ENCODE peak calls at places on chromosomes 1 and 21, in five cellular contexts. One of them, this sample, is unnamed.

GRCh38 chr1:206067486-206068302 is 14.7 kb downstream of the RHEX start:
- DNase-seq in GM12865: peak
- DNase-seq in esophagus squamous epithelium: no peak
- DNase-seq in psoas muscle: no peak
- DNase-seq in fibroblast of the aortic adventitia: no peak
- DNase-seq in this sample: no peak

GRCh38 chr1:30253807-30254440 is 469.5 kb downstream of the MATN1 start:
- DNase-seq in GM12865: no peak
- DNase-seq in esophagus squamous epithelium: no peak
- DNase-seq in psoas muscle: no peak
- DNase-seq in fibroblast of the aortic adventitia: no peak
- DNase-seq in this sample: no peak

GRCh38 chr21:36615274-36615964 is 83.5 kb upstream of the SIM2 start:
- DNase-seq in GM12865: no peak
- DNase-seq in esophagus squamous epithelium: no peak
- DNase-seq in psoas muscle: no peak
- DNase-seq in fibroblast of the aortic adventitia: no peak
- DNase-seq in this sample: peak

GRCh38 chr1:6483010-6483760 is 8.3 kb downstream of the PLEKHG5 start:
- DNase-seq in GM12865: no peak
- DNase-seq in esophagus squamous epithelium: no peak
- DNase-seq in psoas muscle: no peak
- DNase-seq in fibroblast of the aortic adventitia: no peak
- DNase-seq in this sample: no peak

GRCh38 chr1:223136086-223136485 is 7.0 kb downstream of the TLR5 start:
- DNase-seq in GM12865: no peak
- DNase-seq in esophagus squamous epithelium: no peak
- DNase-seq in psoas muscle: no peak
- DNase-seq in fibroblast of the aortic adventitia: no peak
- DNase-seq in this sample: no peak

GRCh38 chr1:233440952-233441401 is 113.5 kb downstream of the MAP3K21 start:
- DNase-seq in GM12865: peak
- DNase-seq in esophagus squamous epithelium: no peak
- DNase-seq in psoas muscle: no peak
- DNase-seq in fibroblast of the aortic adventitia: peak
- DNase-seq in this sample: peak

GRCh38 chr1:166952002-166952746 is 23.2 kb downstream of the ILDR2 start:
- DNase-seq in GM12865: peak
- DNase-seq in esophagus squamous epithelium: no peak
- DNase-seq in psoas muscle: no peak
- DNase-seq in fibroblast of the aortic adventitia: peak
- DNase-seq in this sample: no peak

GRCh38 chr1:81021134-81021533 is 779.6 kb upstream of the ADGRL2 start:
- DNase-seq in GM12865: no peak
- DNase-seq in esophagus squamous epithelium: no peak
- DNase-seq in psoas muscle: no peak
- DNase-seq in fibroblast of the aortic adventitia: peak
- DNase-seq in this sample: no peak

GRCh38 chr1:172002725-172003345 is 161.5 kb downstream of the DNM3 start:
- DNase-seq in GM12865: peak
- DNase-seq in esophagus squamous epithelium: no peak
- DNase-seq in psoas muscle: no peak
- DNase-seq in fibroblast of the aortic adventitia: peak
- DNase-seq in this sample: peak

GRCh38 chr21:46000182-46000730 is 18.7 kb downstream of the COL6A1 start:
- DNase-seq in GM12865: no peak
- DNase-seq in esophagus squamous epithelium: no peak
- DNase-seq in psoas muscle: peak
- DNase-seq in fibroblast of the aortic adventitia: no peak
- DNase-seq in this sample: no peak

GRCh38 chr21:33968998-33969353 is 53.4 kb upstream of the ATP5PO start:
- DNase-seq in GM12865: no peak
- DNase-seq in esophagus squamous epithelium: no peak
- DNase-seq in psoas muscle: no peak
- DNase-seq in fibroblast of the aortic adventitia: no peak
- DNase-seq in this sample: no peak

GRCh38 chr1:65278344-65279091 is 30.8 kb upstream of the DNAJC6 start:
- DNase-seq in GM12865: no peak
- DNase-seq in esophagus squamous epithelium: no peak
- DNase-seq in psoas muscle: no peak
- DNase-seq in fibroblast of the aortic adventitia: no peak
- DNase-seq in this sample: no peak

GRCh38 chr1:182259229-182259872 is 132.2 kb downstream of the GLUL start:
- DNase-seq in GM12865: peak
- DNase-seq in esophagus squamous epithelium: no peak
- DNase-seq in psoas muscle: peak
- DNase-seq in fibroblast of the aortic adventitia: peak
- DNase-seq in this sample: peak

GRCh38 chr21:30044447-30045064 is 104.8 kb upstream of the GRIK1 start:
- DNase-seq in GM12865: peak
- DNase-seq in esophagus squamous epithelium: no peak
- DNase-seq in psoas muscle: no peak
- DNase-seq in fibroblast of the aortic adventitia: peak
- DNase-seq in this sample: peak

GRCh38 chr1:43469932-43470331 is 16.2 kb upstream of the HYI start:
- DNase-seq in GM12865: no peak
- DNase-seq in esophagus squamous epithelium: no peak
- DNase-seq in psoas muscle: no peak
- DNase-seq in fibroblast of the aortic adventitia: no peak
- DNase-seq in this sample: no peak

GRCh38 chr1:117607471-117607870 is 1.6 kb downstream of the TENT5C start:
- DNase-seq in GM12865: peak
- DNase-seq in esophagus squamous epithelium: no peak
- DNase-seq in psoas muscle: no peak
- DNase-seq in fibroblast of the aortic adventitia: no peak
- DNase-seq in this sample: peak

GRCh38 chr1:11207898-11208611 is 18.9 kb downstream of the ANGPTL7 start:
- DNase-seq in GM12865: no peak
- DNase-seq in esophagus squamous epithelium: no peak
- DNase-seq in psoas muscle: no peak
- DNase-seq in fibroblast of the aortic adventitia: peak
- DNase-seq in this sample: no peak

GRCh38 chr1:201786824-201787223 is 42.1 kb upstream of the IPO9 start:
- DNase-seq in GM12865: no peak
- DNase-seq in esophagus squamous epithelium: no peak
- DNase-seq in psoas muscle: peak
- DNase-seq in fibroblast of the aortic adventitia: peak
- DNase-seq in this sample: no peak

GRCh38 chr1:37085393-37085792 is 51.1 kb upstream of the GRIK3 start:
- DNase-seq in GM12865: peak
- DNase-seq in esophagus squamous epithelium: no peak
- DNase-seq in psoas muscle: no peak
- DNase-seq in fibroblast of the aortic adventitia: no peak
- DNase-seq in this sample: no peak

GRCh38 chr1:7574121-7575040 is 196.7 kb upstream of the VAMP3 start:
- DNase-seq in GM12865: no peak
- DNase-seq in esophagus squamous epithelium: no peak
- DNase-seq in psoas muscle: peak
- DNase-seq in fibroblast of the aortic adventitia: no peak
- DNase-seq in this sample: no peak

GRCh38 chr1:164064501-164064900 is 494.5 kb upstream of the PBX1 start:
- DNase-seq in GM12865: no peak
- DNase-seq in esophagus squamous epithelium: no peak
- DNase-seq in psoas muscle: no peak
- DNase-seq in fibroblast of the aortic adventitia: no peak
- DNase-seq in this sample: no peak

GRCh38 chr1:87867631-87868030 is 539.0 kb downstream of the LMO4 start:
- DNase-seq in GM12865: no peak
- DNase-seq in esophagus squamous epithelium: no peak
- DNase-seq in psoas muscle: no peak
- DNase-seq in fibroblast of the aortic adventitia: peak
- DNase-seq in this sample: no peak

GRCh38 chr1:162228586-162228985 is 148.1 kb downstream of the SPATA46 start:
- DNase-seq in GM12865: no peak
- DNase-seq in esophagus squamous epithelium: no peak
- DNase-seq in psoas muscle: no peak
- DNase-seq in fibroblast of the aortic adventitia: no peak
- DNase-seq in this sample: no peak

DNA sequence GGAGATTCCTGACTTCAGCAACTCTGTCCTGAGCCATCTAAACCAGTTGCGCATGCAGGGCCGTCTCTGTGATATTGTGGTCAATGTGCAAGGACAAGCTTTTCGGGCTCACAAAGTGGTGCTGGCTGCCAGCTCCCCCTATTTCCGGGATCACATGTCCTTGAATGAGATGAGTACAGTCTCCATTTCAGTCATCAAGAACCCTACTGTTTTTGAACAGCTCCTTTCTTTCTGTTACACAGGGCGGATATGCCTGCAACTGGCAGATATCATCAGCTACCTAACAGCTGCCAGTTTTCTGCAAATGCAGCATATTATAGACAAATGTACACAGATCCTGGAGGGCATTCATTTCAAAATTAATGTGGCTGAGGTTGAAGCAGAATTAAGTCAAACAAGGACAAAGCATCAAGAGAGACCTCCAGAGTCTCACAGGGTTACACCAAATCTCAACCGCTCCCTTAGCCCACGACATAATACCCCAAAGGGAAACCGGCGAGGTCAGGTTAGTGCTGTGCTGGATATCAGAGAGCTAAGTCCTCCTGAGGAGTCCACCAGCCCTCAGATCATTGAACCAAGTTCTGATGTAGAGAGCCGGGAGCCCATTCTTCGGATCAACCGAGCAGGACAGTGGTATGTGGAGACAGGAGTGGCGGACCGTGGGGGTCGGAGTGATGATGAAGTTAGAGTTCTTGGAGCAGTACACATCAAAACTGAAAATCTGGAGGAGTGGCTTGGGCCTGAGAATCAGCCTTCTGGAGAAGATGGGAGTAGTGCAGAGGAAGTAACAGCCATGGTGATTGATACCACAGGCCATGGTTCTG is 2.3 kb downstream of the ZBTB37 start:
- DNase-seq in GM12865: peak
- DNase-seq in esophagus squamous epithelium: no peak
- DNase-seq in psoas muscle: no peak
- DNase-seq in fibroblast of the aortic adventitia: no peak
- DNase-seq in this sample: peak
- H3K4me3 ChIP-seq in GM12865: peak
- H3K4me3 ChIP-seq in esophagus squamous epithelium: no peak
- H3K4me3 ChIP-seq in psoas muscle: no peak
- H3K4me3 ChIP-seq in fibroblast of the aortic adventitia: no peak
- H3K4me3 ChIP-seq in this sample: peak

GRCh38 chr1:103527331-103527730 is 1.8 kb downstream of the RNPC3 start:
- DNase-seq in GM12865: peak
- DNase-seq in esophagus squamous epithelium: no peak
- DNase-seq in psoas muscle: no peak
- DNase-seq in fibroblast of the aortic adventitia: no peak
- DNase-seq in this sample: no peak

GRCh38 chr1:103520822-103521221 is 4.7 kb upstream of the RNPC3 start:
- DNase-seq in GM12865: no peak
- DNase-seq in esophagus squamous epithelium: no peak
- DNase-seq in psoas muscle: no peak
- DNase-seq in fibroblast of the aortic adventitia: no peak
- DNase-seq in this sample: no peak

GRCh38 chr1:103525607-103526507 is at the start of gene RNPC3:
- DNase-seq in GM12865: peak
- DNase-seq in esophagus squamous epithelium: peak
- DNase-seq in psoas muscle: peak
- DNase-seq in fibroblast of the aortic adventitia: peak
- DNase-seq in this sample: peak

GRCh38 chr1:103523346-103523745 is 2.2 kb upstream of the RNPC3 start:
- DNase-seq in GM12865: no peak
- DNase-seq in esophagus squamous epithelium: no peak
- DNase-seq in psoas muscle: no peak
- DNase-seq in fibroblast of the aortic adventitia: no peak
- DNase-seq in this sample: no peak

DNA sequence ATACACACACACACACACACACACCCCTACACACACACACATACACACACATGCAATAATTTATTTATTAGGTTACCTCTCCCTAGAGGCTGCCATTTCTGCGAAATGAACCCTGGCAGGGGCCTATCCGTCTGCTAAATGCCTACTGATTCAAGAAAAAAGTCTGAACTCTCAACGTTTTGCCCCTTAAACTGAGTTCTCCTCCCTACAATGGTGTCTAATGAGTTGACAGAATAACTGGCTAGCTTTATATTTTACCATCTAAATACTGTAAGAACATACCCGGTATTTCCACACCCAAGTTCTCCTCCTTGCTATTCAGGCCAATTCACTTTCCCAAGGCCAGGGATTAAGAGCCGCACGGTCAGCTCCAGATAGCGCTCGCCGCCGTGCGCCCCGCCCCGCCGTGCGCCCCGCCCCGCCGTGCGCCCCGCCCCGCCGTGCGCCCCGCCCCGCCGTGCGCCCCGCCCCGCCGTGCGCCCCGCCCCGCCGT is 339 bp upstream of the RNPC3 start:
- DNase-seq in GM12865: peak
- DNase-seq in esophagus squamous epithelium: peak
- DNase-seq in psoas muscle: no peak
- DNase-seq in fibroblast of the aortic adventitia: peak
- DNase-seq in this sample: peak
- H3K4me3 ChIP-seq in GM12865: peak
- H3K4me3 ChIP-seq in esophagus squamous epithelium: peak
- H3K4me3 ChIP-seq in psoas muscle: peak
- H3K4me3 ChIP-seq in fibroblast of the aortic adventitia: peak
- H3K4me3 ChIP-seq in this sample: peak

DNA sequence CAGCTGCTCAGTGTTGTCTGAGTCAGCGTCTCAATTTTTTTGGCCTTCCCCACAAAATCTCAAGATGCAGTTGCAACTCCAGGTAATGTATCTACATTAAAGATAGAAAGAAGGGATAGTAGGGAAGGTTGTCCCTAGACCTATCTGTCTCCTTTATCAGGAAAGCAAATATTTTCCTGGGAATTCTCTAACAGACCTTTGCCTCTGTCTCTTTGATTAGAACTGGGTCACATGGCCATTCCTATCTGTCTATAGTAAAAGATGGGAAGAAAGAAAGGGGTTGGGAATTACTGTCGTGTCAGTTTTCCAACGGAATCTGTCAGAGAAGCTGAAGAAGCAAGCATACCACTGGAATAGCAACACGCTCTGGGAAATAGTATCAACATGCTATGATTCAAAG is 48.7 kb downstream of the ZNF326 start:
- DNase-seq in GM12865: no peak
- DNase-seq in esophagus squamous epithelium: no peak
- DNase-seq in psoas muscle: no peak
- DNase-seq in fibroblast of the aortic adventitia: no peak
- DNase-seq in this sample: no peak
- H3K4me3 ChIP-seq in GM12865: no peak
- H3K4me3 ChIP-seq in esophagus squamous epithelium: no peak
- H3K4me3 ChIP-seq in psoas muscle: no peak
- H3K4me3 ChIP-seq in fibroblast of the aortic adventitia: no peak
- H3K4me3 ChIP-seq in this sample: no peak

DNA sequence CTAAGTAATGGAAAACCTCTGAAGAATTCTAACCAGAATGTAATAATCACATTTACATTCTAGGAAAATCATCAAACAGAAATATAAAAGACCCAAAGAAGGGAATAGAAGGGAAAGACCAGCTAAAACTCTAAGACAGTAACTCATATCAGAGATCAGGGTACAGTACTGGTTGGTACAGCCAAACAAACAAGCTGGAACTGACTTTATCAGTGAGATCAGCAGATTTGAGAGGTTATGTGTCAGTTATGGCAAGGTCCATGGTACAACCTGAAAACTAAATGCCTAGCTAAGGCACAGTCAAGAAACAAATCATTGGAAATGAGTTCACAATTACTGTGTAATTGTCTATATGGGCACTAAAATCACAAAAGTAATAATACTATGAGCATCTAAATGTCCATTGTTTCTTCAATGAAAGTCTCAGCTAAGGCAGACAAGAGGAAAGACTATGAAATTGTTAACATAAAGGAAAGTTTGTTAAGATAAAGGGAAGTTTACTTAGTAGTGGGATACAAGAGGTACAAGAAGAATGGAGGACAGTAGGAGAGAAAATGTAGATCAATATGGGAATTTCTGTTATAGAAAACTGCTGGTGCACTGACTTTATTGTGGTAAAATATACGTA is 75.8 kb downstream of the TRIM33 start:
- DNase-seq in GM12865: no peak
- DNase-seq in esophagus squamous epithelium: no peak
- DNase-seq in psoas muscle: no peak
- DNase-seq in fibroblast of the aortic adventitia: no peak
- DNase-seq in this sample: no peak
- H3K4me3 ChIP-seq in GM12865: no peak
- H3K4me3 ChIP-seq in esophagus squamous epithelium: no peak
- H3K4me3 ChIP-seq in psoas muscle: no peak
- H3K4me3 ChIP-seq in fibroblast of the aortic adventitia: no peak
- H3K4me3 ChIP-seq in this sample: no peak

This sample was measured in Jurkat, Clone E6-1.